ENCODE peak calls at places on chromosomes 1 and 21, in five cellular contexts. I, U, E, Q and R are unnamed samples.

GRCh38 chr21:35436899-35437298 is 387.8 kb upstream of the RUNX1 start:
- DNase-seq in I (no peak), U (no peak), E (peak), Q (no peak), R (no peak)

GRCh38 chr1:85137660-85138059 is 63.2 kb downstream of the SYDE2 start:
- DNase-seq in I (peak), U (no peak), E (no peak), Q (no peak), R (no peak)

GRCh38 chr1:7299994-7300393 is 471.1 kb upstream of the VAMP3 start:
- DNase-seq in I (no peak), U (no peak), E (no peak), Q (no peak), R (no peak)

GRCh38 chr1:178818416-178818815 is 52.5 kb downstream of the ANGPTL1 start:
- DNase-seq in I (no peak), U (no peak), E (no peak), Q (no peak), R (no peak)

GRCh38 chr1:154191990-154192450 is at the start of gene TPM3:
- DNase-seq in I (no peak), U (no peak), E (no peak), Q (no peak), R (peak)

GRCh38 chr1:235708390-235708962 is 58.9 kb upstream of the GNG4 start:
- DNase-seq in I (peak), U (no peak), E (no peak), Q (no peak), R (no peak)

GRCh38 chr1:9183898-9184297 is 50.7 kb upstream of the H6PD start:
- DNase-seq in I (no peak), U (no peak), E (no peak), Q (no peak), R (no peak)

GRCh38 chr21:37532868-37533780 is 166.6 kb downstream of the DYRK1A start:
- DNase-seq in I (no peak), U (no peak), E (peak), Q (no peak), R (no peak)

GRCh38 chr1:154346276-154346914 is 21.1 kb downstream of the ATP8B2 start:
- DNase-seq in I (no peak), U (no peak), E (no peak), Q (no peak), R (no peak)

GRCh38 chr1:78104322-78104721 is 58.6 kb downstream of the GIPC2 start:
- DNase-seq in I (no peak), U (no peak), E (no peak), Q (no peak), R (no peak)

GRCh38 chr1:175195798-175196197 is 3.2 kb upstream of the KIAA0040 start:
- DNase-seq in I (no peak), U (no peak), E (no peak), Q (no peak), R (no peak)

GRCh38 chr21:29730281-29730680 is 209.5 kb downstream of the GRIK1 start:
- DNase-seq in I (no peak), U (no peak), E (no peak), Q (no peak), R (no peak)

GRCh38 chr1:29444081-29444715 is 207.9 kb downstream of the PTPRU start:
- DNase-seq in I (no peak), U (no peak), E (no peak), Q (no peak), R (no peak)

GRCh38 chr1:29438991-29439390 is 202.7 kb downstream of the PTPRU start:
- DNase-seq in I (no peak), U (no peak), E (no peak), Q (no peak), R (no peak)

GRCh38 chr1:29439615-29440014 is 203.3 kb downstream of the PTPRU start:
- DNase-seq in I (no peak), U (no peak), E (no peak), Q (no peak), R (no peak)

GRCh38 chr1:29444782-29445325 is 208.5 kb downstream of the PTPRU start:
- DNase-seq in I (no peak), U (no peak), E (no peak), Q (no peak), R (no peak)

GRCh38 chr1:29441916-29442668 is 205.8 kb downstream of the PTPRU start:
- DNase-seq in I (no peak), U (no peak), E (no peak), Q (no peak), R (no peak)
- TF ChIP-seq GABPA in I (no peak), U (no peak), E (no peak), Q (no peak), R (no peak)

GRCh38 chr1:166628259-166628658 is 211.0 kb upstream of the POGK start:
- DNase-seq in I (no peak), U (no peak), E (no peak), Q (no peak), R (no peak)
- TF ChIP-seq GABPA in I (no peak), U (no peak), E (no peak), Q (no peak), R (no peak)

GRCh38 chr1:39317910-39318633 is 113.6 kb downstream of the MACF1 start:
- DNase-seq in I (no peak), U (no peak), E (no peak), Q (no peak), R (no peak)
- TF ChIP-seq GABPA in I (no peak), U (no peak), E (no peak), Q (no peak), R (no peak)

DNA sequence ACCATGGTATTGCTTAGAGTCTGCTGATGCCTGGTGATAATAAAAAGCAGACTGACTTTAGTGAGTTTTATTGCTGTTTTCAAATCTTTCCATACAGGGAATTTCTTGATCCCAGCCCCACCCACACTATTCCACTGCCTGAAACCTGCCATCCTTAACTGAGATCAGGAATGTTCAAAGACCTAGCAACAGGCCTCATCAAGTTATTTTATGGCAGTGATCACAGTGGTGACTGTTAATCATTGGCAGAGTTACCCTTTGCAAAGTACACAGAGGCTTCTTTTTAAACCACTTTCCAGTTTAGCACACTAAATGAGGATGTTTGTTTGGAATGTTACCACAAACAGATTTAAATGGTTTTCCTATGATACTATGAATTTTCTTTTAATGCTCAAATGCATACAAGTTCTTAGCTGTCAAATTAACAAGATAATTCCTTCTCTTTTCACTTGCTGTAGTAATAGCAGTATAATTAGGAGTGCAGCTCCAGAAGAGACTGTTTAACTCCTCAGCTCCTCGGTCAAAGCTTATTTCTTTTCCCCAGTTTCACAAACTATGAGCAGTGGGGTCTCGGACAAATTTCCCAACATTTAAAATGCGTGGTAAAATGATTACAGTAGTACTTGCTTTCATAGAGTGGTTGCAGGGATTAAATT is 69.9 kb upstream of the USP25 start:
- DNase-seq in I (peak), U (no peak), E (no peak), Q (no peak), R (no peak)
- TF ChIP-seq GABPA in I (no peak), U (no peak), E (no peak), Q (no peak), R (no peak)

GRCh38 chr1:18201997-18202719 is 94.6 kb downstream of the IGSF21 start:
- DNase-seq in I (no peak), U (no peak), E (no peak), Q (no peak), R (no peak)

GRCh38 chr1:18199462-18199861 is 91.9 kb downstream of the IGSF21 start:
- DNase-seq in I (no peak), U (peak), E (no peak), Q (no peak), R (no peak)

GRCh38 chr1:18200136-18200717 is 92.6 kb downstream of the IGSF21 start:
- DNase-seq in I (no peak), U (no peak), E (no peak), Q (no peak), R (no peak)

GRCh38 chr1:18198240-18198639 is 90.6 kb downstream of the IGSF21 start:
- DNase-seq in I (no peak), U (peak), E (no peak), Q (no peak), R (no peak)

GRCh38 chr1:18200918-18201317 is 93.3 kb downstream of the IGSF21 start:
- DNase-seq in I (no peak), U (no peak), E (no peak), Q (no peak), R (no peak)
- TF ChIP-seq GABPA in I (no peak), U (no peak), E (no peak), Q (no peak), R (no peak)

GRCh38 chr1:46735708-46736324 is 16.9 kb upstream of the EFCAB14 start:
- DNase-seq in I (peak), U (no peak), E (peak), Q (no peak), R (no peak)
- TF ChIP-seq GABPA in I (no peak), U (no peak), E (no peak), Q (no peak), R (no peak)

GRCh38 chr1:48200166-48200900 is 22.2 kb upstream of the SLC5A9 start:
- DNase-seq in I (no peak), U (no peak), E (no peak), Q (no peak), R (no peak)

GRCh38 chr1:48198970-48199369 is 23.5 kb upstream of the SLC5A9 start:
- DNase-seq in I (no peak), U (no peak), E (no peak), Q (no peak), R (no peak)

GRCh38 chr1:48203287-48203900 is 19.1 kb upstream of the SLC5A9 start:
- DNase-seq in I (peak), U (peak), E (peak), Q (no peak), R (no peak)

GRCh38 chr1:48205547-48205946 is 17.0 kb upstream of the SLC5A9 start:
- DNase-seq in I (no peak), U (no peak), E (no peak), Q (no peak), R (no peak)

GRCh38 chr1:48202030-48202752 is 20.3 kb upstream of the SLC5A9 start:
- DNase-seq in I (peak), U (peak), E (peak), Q (no peak), R (no peak)
- TF ChIP-seq GABPA in I (no peak), U (no peak), E (no peak), Q (no peak), R (no peak)

GRCh38 chr1:38783659-38784229 is 75.8 kb downstream of the RRAGC start:
- DNase-seq in I (peak), U (peak), E (peak), Q (no peak), R (no peak)

GRCh38 chr1:38786040-38786436 is 73.5 kb downstream of the RRAGC start:
- DNase-seq in I (no peak), U (no peak), E (peak), Q (no peak), R (no peak)

GRCh38 chr1:38785285-38786039 is 74.1 kb downstream of the RRAGC start:
- DNase-seq in I (no peak), U (no peak), E (peak), Q (no peak), R (no peak)

GRCh38 chr1:38787041-38787440 is 72.5 kb downstream of the RRAGC start:
- DNase-seq in I (no peak), U (no peak), E (no peak), Q (no peak), R (no peak)

DNA sequence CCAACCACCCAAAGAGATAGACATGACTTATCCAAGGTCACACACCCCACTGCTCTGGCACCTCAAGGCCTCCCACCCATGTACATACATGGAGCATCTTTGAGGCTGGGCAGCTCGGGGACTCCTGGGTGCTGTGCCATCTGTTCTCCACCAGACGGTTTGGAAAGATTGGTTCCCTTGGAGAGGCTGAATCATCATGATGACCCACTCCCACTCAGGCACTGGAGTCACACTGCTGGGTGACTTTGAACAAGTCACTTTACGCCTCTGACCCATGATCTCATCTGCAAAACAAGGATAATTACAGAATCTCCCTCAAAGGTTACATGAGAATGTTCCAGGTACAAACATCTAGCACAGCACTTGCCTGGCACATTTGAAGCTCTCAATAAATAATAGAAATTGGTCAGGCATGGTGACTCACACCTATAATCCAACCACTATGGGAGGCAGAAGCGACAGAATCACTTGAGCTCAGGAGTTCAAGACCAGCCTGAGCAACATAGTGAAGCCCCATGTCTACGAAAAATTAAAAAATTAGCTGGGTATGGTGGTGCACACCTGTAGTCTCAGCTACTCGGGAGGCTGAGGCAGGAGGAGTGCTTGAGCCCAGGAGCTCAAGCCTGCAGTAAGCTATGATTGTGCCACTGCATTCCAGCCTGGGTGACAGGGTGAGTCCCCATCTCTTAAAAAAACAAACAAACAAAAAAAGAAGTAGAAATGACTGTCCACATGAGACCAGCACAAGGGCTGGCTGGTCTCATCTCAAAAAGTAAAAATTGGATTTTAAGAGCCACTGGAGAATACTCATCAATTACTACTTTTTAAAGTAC is 74.9 kb downstream of the RRAGC start:
- DNase-seq in I (no peak), U (no peak), E (peak), Q (no peak), R (no peak)
- TF ChIP-seq GABPA in I (no peak), U (no peak), E (no peak), Q (no peak), R (no peak)

DNA sequence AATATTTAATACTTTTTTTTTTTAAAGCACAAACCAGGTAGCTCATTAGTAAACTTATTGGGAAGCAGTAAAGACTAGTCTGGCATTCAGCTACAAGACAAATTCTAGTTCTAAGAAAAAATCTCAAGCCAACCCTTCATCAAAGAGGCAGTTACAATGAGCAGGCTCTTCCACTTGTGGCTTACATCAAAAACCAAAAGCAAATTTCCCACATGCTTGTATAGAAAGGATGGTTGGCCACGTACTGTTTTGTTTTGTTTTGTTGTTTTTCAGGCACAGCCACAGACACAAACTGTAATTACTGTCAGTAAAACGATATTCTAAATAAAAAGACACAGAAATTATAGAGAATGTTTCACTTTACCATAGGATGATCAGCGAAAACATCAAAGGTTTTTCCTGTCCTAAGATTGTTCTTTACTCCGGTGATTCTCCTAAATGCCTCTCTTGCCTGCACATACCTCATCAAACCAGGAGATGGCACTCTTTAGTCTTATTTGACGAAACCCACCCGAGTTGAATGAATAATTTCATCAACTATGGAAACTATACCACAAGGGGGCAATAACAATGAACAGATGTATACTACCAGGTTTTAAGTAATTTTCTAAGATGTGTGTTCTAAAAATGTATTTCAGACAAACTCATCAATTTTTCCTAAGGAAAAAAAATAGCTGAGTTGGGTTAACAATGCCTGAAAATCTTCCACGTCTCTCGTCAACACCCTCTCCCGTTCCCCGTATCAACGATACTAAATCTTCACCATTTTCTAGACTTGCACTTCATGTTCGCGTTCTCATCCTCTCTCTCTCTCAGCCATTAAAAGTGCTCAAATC is 26.9 kb downstream of the RPL5 start:
- DNase-seq in I (peak), U (peak), E (peak), Q (peak), R (no peak)
- TF ChIP-seq GABPA in I (no peak), U (no peak), E (no peak), Q (no peak), R (no peak)